ENCODE peak calls at places on chromosomes 1 and 21, in eight cellular contexts. U is head of caudate nucleus; M is adipocyte; Y is caudate nucleus; B is NCI-H1092; J is stimulated activated CD4-positive, alpha-beta T cell treated with anti-CD3 and anti-CD28 coated beads, TNF-alpha, amount 100 ng/mL, for 4 hours; K is T-helper 22 cell; F is left lung. D is an unnamed sample.

GRCh38 chr21:17451364-17451869 is 61.4 kb upstream of the CXADR start:
- DNase-seq in U (no peak), M (peak), Y (no peak), B (no peak), J (no peak), K (no peak), F (no peak), D (no peak)

GRCh38 chr1:28516518-28516956 is 10.7 kb downstream of the RCC1 start:
- DNase-seq in U (no peak), M (no peak), Y (no peak), B (no peak), J (no peak), K (no peak), F (no peak), D (no peak)

GRCh38 chr1:1428174-1428573 is 7.1 kb upstream of the ANKRD65 start:
- DNase-seq in U (no peak), M (no peak), Y (no peak), B (no peak), J (no peak), K (no peak), F (no peak), D (no peak)

GRCh38 chr1:2049517-2050481 is at the start of gene PRKCZ:
- DNase-seq in U (peak), M (no peak), Y (no peak), B (no peak), J (peak), K (peak), F (peak), D (peak)

GRCh38 chr1:77889671-77890070 is 1.2 kb downstream of the NEXN start:
- DNase-seq in U (no peak), M (peak), Y (no peak), B (no peak), J (no peak), K (no peak), F (no peak), D (no peak)

GRCh38 chr1:209427277-209427676 is 156.2 kb upstream of the CAMK1G start:
- DNase-seq in U (no peak), M (no peak), Y (no peak), B (no peak), J (no peak), K (no peak), F (no peak), D (no peak)

GRCh38 chr1:224340711-224341384 is 10.9 kb upstream of the NVL start:
- DNase-seq in U (no peak), M (peak), Y (no peak), B (no peak), J (peak), K (no peak), F (peak), D (no peak)

GRCh38 chr1:39258146-39258924 is 53.8 kb downstream of the MACF1 start:
- DNase-seq in U (peak), M (peak), Y (no peak), B (peak), J (peak), K (peak), F (no peak), D (peak)

GRCh38 chr21:42515708-42516502 is 2.3 kb downstream of the SLC37A1 start:
- DNase-seq in U (no peak), M (no peak), Y (no peak), B (no peak), J (no peak), K (no peak), F (peak), D (no peak)

GRCh38 chr1:15702722-15703550 is 18.8 kb downstream of the PLEKHM2 start:
- DNase-seq in U (no peak), M (no peak), Y (no peak), B (no peak), J (no peak), K (no peak), F (no peak), D (no peak)

GRCh38 chr1:40362699-40363098 is 10.8 kb upstream of the SMAP2 start:
- DNase-seq in U (no peak), M (no peak), Y (no peak), B (no peak), J (no peak), K (no peak), F (no peak), D (no peak)

GRCh38 chr1:148264374-148265276 is 112.5 kb upstream of the NBPF11 start:
- DNase-seq in U (no peak), M (peak), Y (no peak), B (no peak), J (no peak), K (no peak), F (no peak), D (no peak)

GRCh38 chr1:111955755-111956154 is 33.7 kb downstream of the KCND3 start:
- DNase-seq in U (no peak), M (no peak), Y (no peak), B (no peak), J (no peak), K (no peak), F (peak), D (no peak)

GRCh38 chr1:66351913-66352312 is 182.0 kb upstream of the SGIP1 start:
- DNase-seq in U (no peak), M (no peak), Y (no peak), B (no peak), J (no peak), K (peak), F (no peak), D (no peak)

GRCh38 chr1:67534627-67535065 is 104.4 kb upstream of the SERBP1 start:
- DNase-seq in U (no peak), M (peak), Y (no peak), B (no peak), J (no peak), K (no peak), F (no peak), D (no peak)

GRCh38 chr1:50497007-50497406 is 73.8 kb upstream of the DMRTA2 start:
- DNase-seq in U (no peak), M (no peak), Y (no peak), B (no peak), J (no peak), K (no peak), F (no peak), D (no peak)

GRCh38 chr1:44377925-44378784 is 23.1 kb upstream of the ERI3 start:
- DNase-seq in U (peak), M (peak), Y (peak), B (peak), J (no peak), K (no peak), F (no peak), D (no peak)

GRCh38 chr1:107965112-107965991 is at the start of gene VAV3:
- DNase-seq in U (peak), M (peak), Y (no peak), B (peak), J (peak), K (no peak), F (peak), D (peak)

GRCh38 chr1:1185101-1185765 is 11.6 kb downstream of the TTLL10 start:
- DNase-seq in U (peak), M (no peak), Y (peak), B (no peak), J (no peak), K (no peak), F (no peak), D (no peak)

GRCh38 chr21:45320991-45321656 is 33.4 kb upstream of the POFUT2 start:
- DNase-seq in U (no peak), M (no peak), Y (no peak), B (no peak), J (no peak), K (no peak), F (peak), D (no peak)

GRCh38 chr21:41357546-41357945 is 4.3 kb upstream of the MX2 start:
- DNase-seq in U (no peak), M (no peak), Y (no peak), B (no peak), J (no peak), K (no peak), F (no peak), D (no peak)

GRCh38 chr1:173168941-173169340 is 38.2 kb downstream of the TNFSF4 start:
- DNase-seq in U (no peak), M (no peak), Y (no peak), B (no peak), J (no peak), K (no peak), F (no peak), D (no peak)

GRCh38 chr1:89995595-89996397 is 886 bp downstream of the ZNF326 start:
- DNase-seq in U (no peak), M (peak), Y (no peak), B (no peak), J (no peak), K (no peak), F (no peak), D (no peak)

GRCh38 chr1:238767321-238767720 is 619.0 kb upstream of the CHRM3 start:
- DNase-seq in U (no peak), M (no peak), Y (no peak), B (no peak), J (no peak), K (no peak), F (no peak), D (no peak)

GRCh38 chr1:163055531-163055930 is 13.6 kb upstream of the RGS4 start:
- DNase-seq in U (peak), M (no peak), Y (no peak), B (peak), J (no peak), K (no peak), F (no peak), D (no peak)

GRCh38 chr1:50959303-50959912 is 659 bp downstream of the FAF1 start:
- DNase-seq in U (peak), M (peak), Y (no peak), B (no peak), J (no peak), K (no peak), F (peak), D (no peak)

GRCh38 chr1:224177356-224177999 is 5.6 kb upstream of the DEGS1 start:
- DNase-seq in U (no peak), M (no peak), Y (no peak), B (no peak), J (no peak), K (no peak), F (no peak), D (no peak)

GRCh38 chr1:60972841-60973364 is 109.5 kb upstream of the NFIA start:
- DNase-seq in U (no peak), M (peak), Y (no peak), B (no peak), J (no peak), K (no peak), F (no peak), D (no peak)

GRCh38 chr1:21886486-21887215 is 50.5 kb downstream of the HSPG2 start:
- DNase-seq in U (no peak), M (no peak), Y (no peak), B (no peak), J (no peak), K (no peak), F (no peak), D (no peak)

GRCh38 chr21:37074195-37074510 is 1.1 kb downstream of the TTC3 start:
- DNase-seq in U (no peak), M (no peak), Y (no peak), B (no peak), J (no peak), K (no peak), F (no peak), D (no peak)

GRCh38 chr1:239682945-239683344 is 296.6 kb downstream of the CHRM3 start:
- DNase-seq in U (no peak), M (no peak), Y (no peak), B (no peak), J (no peak), K (no peak), F (no peak), D (no peak)

GRCh38 chr1:19682257-19682656 is 17.6 kb downstream of the HTR6 start:
- DNase-seq in U (peak), M (peak), Y (no peak), B (no peak), J (no peak), K (no peak), F (no peak), D (no peak)

GRCh38 chr1:196590012-196590708 is 18.1 kb downstream of the KCNT2 start:
- DNase-seq in U (no peak), M (no peak), Y (no peak), B (no peak), J (no peak), K (no peak), F (no peak), D (no peak)

GRCh38 chr1:84750110-84750509 is 59.8 kb upstream of the SSX2IP start:
- DNase-seq in U (no peak), M (no peak), Y (no peak), B (no peak), J (no peak), K (no peak), F (no peak), D (no peak)

GRCh38 chr1:32716312-32717126 is 13.9 kb upstream of the SYNC start:
- DNase-seq in U (no peak), M (no peak), Y (no peak), B (peak), J (no peak), K (no peak), F (peak), D (no peak)